ENCODE peak calls at places on chromosomes 13 and 19, in eight cellular contexts. I is prostate gland, N is endothelial cell of umbilical vein, U is GM23338, P is GM12891, O is breast epithelium, W is suprapubic skin, G is K562. S is an unnamed sample.

GRCh38 chr13:37640499-37640898 is 41.9 kb upstream of the POSTN start:
- DNase-seq in I (no peak), N (peak), U (peak), P (no peak), O (no peak), W (no peak), G (no peak), S (no peak)

GRCh38 chr19:29866011-29866410 is 54.2 kb downstream of the CCNE1 start:
- DNase-seq in I (no peak), N (no peak), U (no peak), P (no peak), O (no peak), W (no peak), G (no peak), S (no peak)

GRCh38 chr19:33241530-33242101 is 16.0 kb upstream of the SLC7A10 start:
- DNase-seq in I (no peak), N (peak), U (peak), P (no peak), O (no peak), W (peak), G (peak), S (no peak)

GRCh38 chr19:1822210-1822609 is 10.1 kb upstream of the ATP8B3 start:
- DNase-seq in I (no peak), N (no peak), U (no peak), P (no peak), O (no peak), W (no peak), G (no peak), S (no peak)

GRCh38 chr19:341386-342127 is 3.0 kb downstream of the MIER2 start:
- DNase-seq in I (no peak), N (no peak), U (no peak), P (no peak), O (no peak), W (peak), G (no peak), S (no peak)

GRCh38 chr13:41905600-41906254 is 55.2 kb downstream of the VWA8 start:
- DNase-seq in I (no peak), N (peak), U (peak), P (peak), O (no peak), W (no peak), G (peak), S (no peak)

GRCh38 chr19:9032136-9032626 is 22.0 kb upstream of the MUC16 start:
- DNase-seq in I (peak), N (no peak), U (no peak), P (no peak), O (no peak), W (no peak), G (no peak), S (no peak)

GRCh38 chr19:12664406-12665280 is 1.9 kb downstream of the MAN2B1 start:
- DNase-seq in I (no peak), N (no peak), U (peak), P (no peak), O (no peak), W (peak), G (peak), S (no peak)

GRCh38 chr13:51914137-51914493 is 52.3 kb downstream of the CCDC70 start:
- DNase-seq in I (no peak), N (no peak), U (no peak), P (no peak), O (no peak), W (no peak), G (no peak), S (no peak)

GRCh38 chr19:16462757-16463250 is 9.0 kb downstream of the EPS15L1 start:
- DNase-seq in I (no peak), N (no peak), U (no peak), P (no peak), O (no peak), W (no peak), G (no peak), S (no peak)

GRCh38 chr19:10617409-10618121 is 7.8 kb upstream of the SLC44A2 start:
- DNase-seq in I (peak), N (no peak), U (no peak), P (no peak), O (peak), W (no peak), G (peak), S (no peak)

GRCh38 chr13:37109080-37109678 is 3.7 kb upstream of the CSNK1A1L start:
- DNase-seq in I (no peak), N (peak), U (peak), P (no peak), O (no peak), W (no peak), G (no peak), S (no peak)

GRCh38 chr13:27599845-27600553 is 20.3 kb downstream of the LNX2 start:
- DNase-seq in I (no peak), N (peak), U (peak), P (no peak), O (no peak), W (no peak), G (peak), S (no peak)

GRCh38 chr13:69524459-69525155 is 583.0 kb upstream of the ATXN8OS start:
- DNase-seq in I (no peak), N (no peak), U (peak), P (no peak), O (no peak), W (no peak), G (no peak), S (no peak)

GRCh38 chr13:91017031-91017668 is 330.3 kb upstream of the MIR17HG start:
- DNase-seq in I (no peak), N (peak), U (peak), P (peak), O (no peak), W (no peak), G (peak), S (peak)

GRCh38 chr19:54896036-54896435 is 9.9 kb upstream of the NCR1 start:
- DNase-seq in I (no peak), N (no peak), U (no peak), P (no peak), O (no peak), W (no peak), G (no peak), S (no peak)

GRCh38 chr19:4519172-4519496 is 848 bp upstream of the PLIN4 start:
- DNase-seq in I (no peak), N (no peak), U (no peak), P (no peak), O (no peak), W (no peak), G (no peak), S (no peak)

GRCh38 chr13:55263045-55263444 is 1877.7 kb upstream of the PRR20A start:
- DNase-seq in I (no peak), N (no peak), U (no peak), P (no peak), O (no peak), W (no peak), G (no peak), S (no peak)

GRCh38 chr19:50205681-50206138 is 2.3 kb downstream of the MYH14 start:
- DNase-seq in I (peak), N (no peak), U (peak), P (no peak), O (peak), W (peak), G (no peak), S (no peak)

GRCh38 chr13:40388617-40389016 is 277.8 kb downstream of the FOXO1 start:
- DNase-seq in I (no peak), N (no peak), U (no peak), P (peak), O (peak), W (no peak), G (no peak), S (peak)

GRCh38 chr19:34172661-34173144 is 399 bp downstream of the LSM14A start:
- DNase-seq in I (no peak), N (no peak), U (no peak), P (no peak), O (no peak), W (no peak), G (peak), S (no peak)

GRCh38 chr19:23075031-23075733 is 41.6 kb upstream of the ZNF730 start:
- DNase-seq in I (peak), N (peak), U (peak), P (peak), O (peak), W (peak), G (peak), S (no peak)

GRCh38 chr19:10143700-10144099 is 24.0 kb upstream of the EIF3G start:
- DNase-seq in I (no peak), N (no peak), U (no peak), P (no peak), O (no peak), W (no peak), G (no peak), S (no peak)

GRCh38 chr19:19539738-19540703 is 2.0 kb downstream of the CILP2 start:
- DNase-seq in I (peak), N (no peak), U (peak), P (no peak), O (no peak), W (no peak), G (peak), S (no peak)

GRCh38 chr19:51003316-51003715 is 1.9 kb upstream of the KLK8 start:
- DNase-seq in I (no peak), N (no peak), U (no peak), P (no peak), O (no peak), W (no peak), G (no peak), S (no peak)

GRCh38 chr13:45280751-45281634 is 60.0 kb downstream of the TPT1 start:
- DNase-seq in I (peak), N (peak), U (peak), P (peak), O (peak), W (no peak), G (no peak), S (no peak)

GRCh38 chr19:3061214-3062161 is 807 bp downstream of the TLE5 start:
- DNase-seq in I (peak), N (no peak), U (no peak), P (peak), O (no peak), W (no peak), G (peak), S (no peak)

GRCh38 chr19:45467456-45468158 is at the start of gene FOSB:
- DNase-seq in I (peak), N (peak), U (peak), P (peak), O (peak), W (peak), G (peak), S (no peak)
- TF ChIP-seq POLR2AphosphoS5 in I (peak), N (peak), U (no peak), P (peak), O (peak), W (peak), G (peak), S (peak)

DNA sequence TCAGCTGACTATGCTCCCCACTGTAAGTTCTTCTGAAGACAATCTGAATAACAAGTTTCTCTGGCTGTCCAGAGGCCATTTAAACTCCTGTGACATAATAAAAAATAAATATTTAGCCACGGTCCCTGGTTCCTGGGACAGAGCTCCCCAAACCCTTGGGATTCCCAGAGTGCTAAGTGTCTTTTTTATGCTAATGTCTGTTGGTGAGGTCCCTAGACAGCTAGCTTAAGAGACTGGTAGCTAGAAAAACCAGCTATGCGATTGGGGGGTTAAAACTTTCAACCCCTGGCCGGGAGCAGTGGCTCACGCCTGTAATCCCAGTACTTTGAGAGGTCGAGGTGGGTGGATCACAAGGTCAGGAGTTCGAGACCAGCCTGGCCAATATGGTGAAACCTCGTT is 5.9 kb downstream of the EPSTI1 start:
- DNase-seq in I (no peak), N (no peak), U (no peak), P (no peak), O (no peak), W (no peak), G (no peak), S (no peak)
- TF ChIP-seq POLR2AphosphoS5 in I (no peak), N (no peak), U (no peak), P (no peak), O (no peak), W (no peak), G (no peak), S (no peak)

GRCh38 chr19:38952395-38953165 is 21.8 kb downstream of the MRPS12 start:
- DNase-seq in I (no peak), N (no peak), U (peak), P (peak), O (no peak), W (no peak), G (no peak), S (no peak)
- TF ChIP-seq POLR2AphosphoS5 in I (no peak), N (no peak), U (no peak), P (no peak), O (no peak), W (no peak), G (no peak), S (no peak)

DNA sequence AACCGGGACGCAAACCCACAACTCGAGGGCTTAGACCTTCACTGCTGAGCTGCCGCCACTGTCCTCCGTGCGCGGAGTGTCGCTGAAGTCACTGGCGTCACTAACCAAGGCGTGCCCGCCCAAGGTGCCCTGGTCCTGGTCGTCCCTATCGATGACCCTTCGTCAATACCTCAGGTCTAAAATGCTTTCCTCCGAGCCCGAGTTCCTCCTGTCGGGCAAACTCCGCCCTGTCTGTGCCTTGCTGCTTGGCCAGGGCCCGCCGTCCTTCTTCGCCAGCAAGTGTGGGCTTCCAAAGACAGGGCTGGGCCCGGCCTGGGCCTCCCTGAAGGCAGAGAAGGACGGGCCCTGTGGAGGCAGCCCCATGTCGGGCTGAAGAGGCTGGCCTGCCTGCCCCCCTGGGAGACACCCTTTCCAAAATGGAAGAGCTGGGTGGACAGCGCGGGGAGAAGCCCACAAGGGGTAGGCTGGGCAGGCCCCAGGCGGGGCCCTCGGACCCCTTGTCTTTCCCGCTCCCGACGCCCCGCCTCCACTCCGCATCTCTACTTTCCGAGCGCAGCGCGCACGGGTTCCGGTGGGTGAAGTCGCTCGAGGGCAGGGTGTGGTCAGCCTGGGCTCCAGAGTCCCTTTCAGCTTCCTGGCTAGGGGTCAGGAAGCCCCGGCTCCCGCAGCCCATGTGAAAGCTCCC is 13.4 kb downstream of the RB1 start:
- DNase-seq in I (no peak), N (no peak), U (no peak), P (no peak), O (no peak), W (no peak), G (no peak), S (no peak)
- TF ChIP-seq POLR2AphosphoS5 in I (no peak), N (no peak), U (no peak), P (no peak), O (no peak), W (no peak), G (no peak), S (no peak)

DNA sequence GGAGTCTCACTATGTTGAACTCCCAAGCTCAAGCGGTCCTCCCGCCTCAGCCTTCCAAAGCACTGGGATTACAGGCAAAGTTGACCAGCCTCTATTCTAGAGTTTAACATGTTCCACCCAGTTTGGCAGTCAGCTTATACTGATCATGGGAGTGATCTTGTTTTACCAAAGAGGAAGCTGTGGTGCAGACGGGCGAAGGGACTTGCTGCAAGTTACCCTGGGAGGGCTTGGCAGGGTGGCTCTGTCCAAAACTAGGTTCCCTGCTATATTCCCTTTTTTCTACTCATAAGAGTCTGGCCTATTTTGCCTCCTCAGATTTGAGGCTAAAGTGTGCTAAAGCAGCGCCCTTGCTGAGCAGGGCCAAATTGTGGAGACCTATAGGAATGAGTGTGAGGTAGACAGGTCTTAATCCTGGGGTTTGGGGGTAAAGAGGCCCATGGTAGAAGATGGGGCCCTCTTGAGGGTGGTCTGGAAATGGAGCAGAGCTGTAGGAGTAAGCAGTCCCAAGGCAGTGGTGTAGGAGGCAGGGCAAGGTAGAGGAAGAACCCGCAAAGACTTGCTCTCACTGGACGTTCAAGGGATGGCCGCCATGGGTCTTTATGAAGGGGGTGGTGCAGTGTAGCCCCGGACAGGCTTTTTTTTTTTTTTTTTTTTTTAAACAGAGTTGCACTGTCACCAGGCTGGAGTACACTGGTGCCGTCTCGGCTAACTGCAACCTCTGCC is 3.3 kb downstream of the RPS19 start:
- DNase-seq in I (no peak), N (no peak), U (no peak), P (no peak), O (no peak), W (no peak), G (no peak), S (no peak)
- TF ChIP-seq POLR2AphosphoS5 in I (no peak), N (no peak), U (peak), P (no peak), O (no peak), W (no peak), G (peak), S (peak)

DNA sequence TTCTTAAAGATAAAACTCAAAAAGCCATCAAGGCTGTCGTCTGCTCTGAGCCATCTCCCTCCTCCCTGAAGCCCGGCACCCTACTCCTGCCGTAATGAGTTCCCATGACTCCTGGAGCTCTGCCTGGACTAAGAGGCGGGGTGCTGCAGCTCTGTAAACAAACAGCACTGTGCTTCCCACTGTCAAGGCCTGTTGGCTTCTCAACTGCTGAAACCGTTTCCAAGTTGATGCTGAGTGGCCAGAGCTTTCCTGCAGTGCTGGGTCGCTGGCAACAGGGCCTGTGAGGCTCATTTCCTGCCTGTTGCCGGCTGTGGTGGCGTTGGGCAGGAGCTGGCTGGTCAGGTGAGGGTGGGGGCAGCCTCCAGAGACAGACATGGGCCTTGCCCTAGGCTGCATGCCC is 26.7 kb upstream of the ISYNA1 start:
- DNase-seq in I (peak), N (peak), U (no peak), P (no peak), O (peak), W (peak), G (no peak), S (no peak)
- TF ChIP-seq POLR2AphosphoS5 in I (peak), N (no peak), U (no peak), P (no peak), O (peak), W (no peak), G (no peak), S (no peak)

DNA sequence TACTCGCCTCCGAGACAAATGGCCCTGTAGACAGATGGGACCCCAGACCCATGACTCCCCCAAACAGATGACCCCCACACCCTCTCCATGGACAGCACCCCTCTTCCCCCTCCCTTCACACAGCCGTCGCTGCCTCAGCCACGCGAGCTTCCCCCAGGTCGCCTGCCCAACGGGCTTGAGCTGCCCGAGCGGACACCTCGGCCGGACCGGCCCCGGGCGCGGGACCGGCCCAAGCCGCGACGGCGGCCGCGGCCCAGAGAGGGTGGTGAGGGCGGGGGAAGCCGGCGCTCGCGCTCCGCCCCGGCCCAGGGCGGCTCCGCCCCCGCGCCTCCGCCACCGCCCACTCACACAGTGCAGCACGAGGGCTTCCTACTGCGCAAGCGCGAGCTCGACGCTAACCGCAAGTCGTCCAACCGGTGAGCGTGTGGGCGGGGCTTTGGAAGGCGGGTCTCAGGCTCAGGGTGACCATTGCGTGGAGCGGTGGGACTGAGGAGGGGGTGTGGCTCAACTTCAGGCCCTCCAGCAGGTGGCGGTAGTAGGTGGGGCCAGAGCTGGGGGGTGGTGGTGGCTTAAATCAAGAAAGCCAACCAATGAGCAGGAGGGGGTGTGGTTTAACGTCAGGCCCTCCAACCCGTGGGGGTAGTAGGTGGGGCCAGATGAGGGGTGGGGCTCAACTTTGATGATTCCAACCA is 6.2 kb upstream of the SHKBP1 start:
- DNase-seq in I (peak), N (peak), U (peak), P (peak), O (peak), W (peak), G (peak), S (peak)
- TF ChIP-seq POLR2AphosphoS5 in I (peak), N (no peak), U (no peak), P (no peak), O (no peak), W (no peak), G (no peak), S (no peak)

GRCh38 chr19:35329323-35329722 is 336 bp downstream of the CD22 start:
- DNase-seq in I (no peak), N (no peak), U (no peak), P (no peak), O (no peak), W (no peak), G (no peak), S (no peak)

GRCh38 chr19:35330475-35330874 is 1.5 kb downstream of the CD22 start:
- DNase-seq in I (no peak), N (no peak), U (no peak), P (no peak), O (no peak), W (no peak), G (no peak), S (peak)

GRCh38 chr19:35331551-35332214 is 2.7 kb downstream of the CD22 start:
- DNase-seq in I (no peak), N (no peak), U (no peak), P (no peak), O (no peak), W (no peak), G (no peak), S (no peak)

GRCh38 chr19:35327642-35328041 is 1.3 kb upstream of the CD22 start:
- DNase-seq in I (no peak), N (no peak), U (peak), P (no peak), O (no peak), W (no peak), G (peak), S (no peak)

DNA sequence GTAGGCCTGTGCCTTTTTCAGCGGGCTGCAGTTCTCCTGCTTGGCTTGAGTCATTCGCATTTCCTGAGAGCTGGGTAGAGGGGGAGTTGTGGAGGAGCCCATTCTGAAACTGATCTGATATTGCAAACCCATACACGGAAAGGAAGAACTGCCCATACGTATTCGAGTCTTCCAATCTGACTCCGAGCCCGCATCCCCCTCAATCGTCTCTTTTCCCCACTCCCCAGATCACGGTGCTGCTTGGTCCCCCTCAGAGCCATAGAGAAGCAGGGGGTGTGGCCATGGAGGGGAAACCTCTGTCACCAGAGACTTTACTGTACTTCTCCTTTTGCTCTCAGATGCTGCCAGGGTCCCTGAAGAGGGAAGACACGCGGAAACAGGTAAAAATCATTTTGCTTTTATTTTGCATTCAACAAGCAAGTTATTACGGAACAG is at the start of gene CD22:
- DNase-seq in I (no peak), N (no peak), U (no peak), P (no peak), O (no peak), W (no peak), G (no peak), S (peak)
- TF ChIP-seq POLR2AphosphoS5 in I (no peak), N (no peak), U (no peak), P (peak), O (no peak), W (no peak), G (no peak), S (peak)